ENCODE peak calls at places on chromosomes 6 and 20, in four cellular contexts. B, H, V and F are unnamed samples.

GRCh38 chr6:158972241-158973233 is 27.5 kb downstream of the RSPH3 start:
- DNase-seq in B (peak), V (no peak), H (no peak), F (no peak)

GRCh38 chr6:6612308-6612707 is 23.8 kb downstream of the LY86 start:
- DNase-seq in B (no peak), V (no peak), H (no peak), F (no peak)

GRCh38 chr20:53412600-53413187 is 180.9 kb downstream of the ZNF217 start:
- DNase-seq in H (no peak), B (no peak), V (no peak), F (no peak)

GRCh38 chr6:157563611-157564284 is 182.8 kb downstream of the ZDHHC14 start:
- DNase-seq in H (no peak), B (no peak), V (no peak), F (no peak)

GRCh38 chr6:119183457-119183856 is 105.0 kb upstream of the FAM184A start:
- DNase-seq in B (no peak), H (no peak), V (no peak), F (no peak)

GRCh38 chr20:32595143-32595542 is 10.0 kb upstream of the NOL4L start:
- DNase-seq in H (no peak), B (no peak), V (no peak), F (no peak)

GRCh38 chr6:163579880-163580295 is 165.4 kb downstream of the QKI start:
- DNase-seq in V (no peak), H (no peak), B (peak), F (no peak)

GRCh38 chr20:20359628-20360027 is 8.3 kb upstream of the INSM1 start:
- DNase-seq in H (no peak), B (no peak), V (no peak), F (no peak)

GRCh38 chr6:13183446-13184088 is 144.8 kb downstream of the TBC1D7 start:
- DNase-seq in V (no peak), B (no peak), H (no peak), F (no peak)

GRCh38 chr20:9031951-9032350 is 36.9 kb upstream of the PLCB4 start:
- DNase-seq in V (no peak), H (no peak), B (no peak), F (no peak)

GRCh38 chr20:18057994-18058349 is 256 bp upstream of the OVOL2 start:
- DNase-seq in H (no peak), B (no peak), V (no peak), F (no peak)

GRCh38 chr6:43947860-43948259 is 177.8 kb downstream of the VEGFA start:
- DNase-seq in B (no peak), V (no peak), H (no peak), F (no peak)

GRCh38 chr6:28277746-28278145 is 3.6 kb upstream of the PGBD1 start:
- DNase-seq in V (no peak), B (no peak), H (no peak), F (no peak)

GRCh38 chr6:169654590-169655391 is 47.0 kb downstream of the WDR27 start:
- DNase-seq in V (peak), H (peak), B (no peak), F (peak)

GRCh38 chr6:15874821-15875220 is 212.0 kb upstream of the DTNBP1 start:
- DNase-seq in H (no peak), V (no peak), B (peak), F (no peak)

GRCh38 chr20:17955302-17955701 is 13.3 kb downstream of the SNX5 start:
- DNase-seq in B (no peak), V (no peak), H (no peak), F (no peak)

GRCh38 chr20:24588725-24589340 is 119.4 kb downstream of the SYNDIG1 start:
- DNase-seq in B (no peak), V (no peak), H (no peak), F (no peak)

GRCh38 chr6:111551521-111552231 is 54.0 kb downstream of the TRAF3IP2 start:
- DNase-seq in H (peak), V (no peak), B (no peak), F (no peak)

GRCh38 chr6:124743420-124743819 is 218.8 kb upstream of the RNF217 start:
- DNase-seq in B (no peak), V (no peak), H (no peak), F (no peak)

GRCh38 chr20:32509639-32510066 is 75.5 kb downstream of the NOL4L start:
- DNase-seq in H (no peak), B (no peak), V (no peak), F (no peak)

GRCh38 chr6:162217811-162218450 is 509.6 kb downstream of the PRKN start:
- DNase-seq in V (no peak), B (no peak), H (no peak), F (no peak)

GRCh38 chr6:139376604-139377218 is 2.3 kb upstream of the CITED2 start:
- DNase-seq in H (peak), V (peak), B (peak), F (no peak)

GRCh38 chr6:85997206-85997605 is 354.5 kb upstream of the SYNCRIP start:
- DNase-seq in H (no peak), B (no peak), V (no peak), F (no peak)

GRCh38 chr6:14147891-14148290 is 30.3 kb downstream of the CD83 start:
- DNase-seq in V (no peak), H (no peak), B (no peak), F (no peak)

GRCh38 chr6:34970487-34970886 is 81.4 kb downstream of the ANKS1A start:
- DNase-seq in B (peak), V (no peak), H (no peak), F (no peak)

GRCh38 chr6:158786645-158787304 is 32.4 kb downstream of the EZR start:
- DNase-seq in V (no peak), B (no peak), H (peak), F (no peak)

GRCh38 chr20:36808317-36809257 is 35.0 kb upstream of the DSN1 start:
- DNase-seq in H (peak), B (peak), V (peak), F (peak)

GRCh38 chr6:35343092-35343834 is 905 bp downstream of the PPARD start:
- DNase-seq in V (peak), B (peak), H (peak), F (peak)

GRCh38 chr20:2799688-2800589 is 488 bp downstream of the CPXM1 start:
- DNase-seq in H (no peak), B (peak), V (no peak), F (no peak)

GRCh38 chr6:30647039-30647801 is at the start of gene C6orf136:
- DNase-seq in B (peak), V (peak), H (peak), F (peak)

GRCh38 chr6:39791850-39792500 is at the start of gene DAAM2:
- DNase-seq in V (peak), B (peak), H (peak), F (peak)

GRCh38 chr20:3405139-3405538 is 2.3 kb downstream of the DNAAF9 start:
- DNase-seq in H (no peak), B (no peak), V (no peak), F (no peak)

GRCh38 chr6:28808383-28808782 is 115.4 kb downstream of the TRIM27 start:
- DNase-seq in V (no peak), H (no peak), B (no peak), F (no peak)

GRCh38 chr6:156718647-156719394 is 58.4 kb upstream of the ARID1B start:
- DNase-seq in V (peak), B (peak), H (peak), F (no peak)

GRCh38 chr20:44948513-44948912 is 11.7 kb downstream of the TOMM34 start:
- DNase-seq in B (no peak), V (no peak), H (no peak), F (no peak)

GRCh38 chr6:169383265-169383664 is 129.6 kb upstream of the THBS2 start:
- DNase-seq in B (no peak), H (no peak), V (no peak), F (no peak)

GRCh38 chr20:48995599-48995998 is 50.5 kb upstream of the CSE1L start:
- DNase-seq in B (no peak), H (no peak), V (no peak), F (no peak)

GRCh38 chr6:166955865-166956443 is 396 bp downstream of the RNASET2 start:
- DNase-seq in V (peak), B (peak), H (no peak), F (no peak)

GRCh38 chr6:166956444-166957086 is at the start of gene RNASET2:
- DNase-seq in B (peak), H (peak), V (peak), F (peak)

GRCh38 chr6:166957087-166957804 is 896 bp upstream of the RNASET2 start:
- DNase-seq in V (peak), B (peak), H (peak), F (peak)

GRCh38 chr6:166958926-166959861 is 2.8 kb upstream of the RNASET2 start:
- DNase-seq in B (no peak), H (peak), V (no peak), F (no peak)

GRCh38 chr6:166957805-166958076 is 1.4 kb upstream of the RNASET2 start:
- DNase-seq in H (no peak), B (no peak), V (no peak), F (no peak)
- H3K27ac ChIP-seq in H (peak), B (no peak), V (no peak), F (peak)

GRCh38 chr6:75491302-75491701 is 2.3 kb downstream of the FILIP1 start:
- DNase-seq in B (no peak), V (no peak), H (no peak), F (no peak)
- H3K27ac ChIP-seq in B (no peak), V (peak), H (no peak), F (peak)

GRCh38 chr6:130779658-130780033 is 47.6 kb upstream of the SMLR1 start:
- DNase-seq in V (no peak), H (no peak), B (no peak), F (no peak)
- H3K27ac ChIP-seq in V (no peak), H (no peak), B (peak), F (no peak)

DNA sequence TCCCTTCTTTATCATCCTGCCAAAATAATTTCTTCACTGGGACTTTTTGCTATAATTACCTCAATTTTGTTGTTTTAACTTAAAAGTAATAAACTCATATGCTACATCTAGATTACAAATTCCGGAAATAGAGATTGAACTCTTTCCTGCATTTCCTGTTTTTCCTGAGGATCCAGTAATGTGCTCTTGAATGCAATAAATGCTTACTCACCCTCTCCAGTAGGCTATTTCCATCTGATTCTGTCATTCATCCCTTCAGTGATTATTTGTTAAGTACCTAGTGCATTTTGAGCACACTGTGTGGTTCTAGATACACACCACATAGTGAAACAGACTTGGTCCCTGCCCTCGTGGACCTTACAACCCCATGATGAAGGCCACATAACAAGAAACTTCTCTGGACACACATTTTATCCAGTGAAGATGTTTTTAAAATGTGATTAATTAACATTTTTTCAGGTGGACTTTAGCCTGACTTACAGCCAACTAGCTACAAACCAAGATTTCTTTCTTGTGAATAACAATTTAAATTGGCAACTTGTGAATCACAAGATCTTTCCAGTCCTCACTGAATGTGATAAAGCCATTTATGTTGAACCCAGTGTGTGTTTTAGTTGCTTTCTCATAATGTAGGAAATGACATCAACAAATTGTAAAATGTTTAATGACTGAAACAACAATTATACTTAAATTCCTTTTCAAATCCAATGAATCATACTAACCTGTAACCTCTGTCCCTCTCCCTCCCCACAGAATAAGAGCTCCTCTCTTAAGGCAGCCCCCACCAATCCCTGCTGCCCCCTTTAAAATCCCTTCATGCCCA is 272.3 kb downstream of the KHDC1L start:
- DNase-seq in H (no peak), B (peak), V (no peak), F (no peak)
- H3K27ac ChIP-seq in H (no peak), B (peak), V (peak), F (no peak)